ENCODE peak calls at places on chromosomes 12 and 14, in nine cellular contexts. One of them, this sample, is unnamed.

GRCh38 chr14:33150662-33151061 is 212.0 kb downstream of the NPAS3 start:
- DNase-seq in GM12865: no peak
- DNase-seq in fibroblast of the aortic adventitia: no peak
- DNase-seq in SK-N-SH: no peak
- DNase-seq in fibroblast of villous mesenchyme: no peak
- DNase-seq in hepatocyte: no peak
- DNase-seq in AG04449: no peak
- DNase-seq in AG10803: no peak
- DNase-seq in left ventricle myocardium inferior: no peak
- DNase-seq in this sample: no peak

GRCh38 chr14:64671591-64671990 is 32.6 kb upstream of the PLEKHG3 start:
- DNase-seq in GM12865: peak
- DNase-seq in fibroblast of the aortic adventitia: peak
- DNase-seq in SK-N-SH: peak
- DNase-seq in fibroblast of villous mesenchyme: peak
- DNase-seq in hepatocyte: peak
- DNase-seq in AG04449: no peak
- DNase-seq in AG10803: peak
- DNase-seq in left ventricle myocardium inferior: no peak
- DNase-seq in this sample: peak

GRCh38 chr12:1369460-1369859 is 224.9 kb downstream of the FBXL14 start:
- DNase-seq in GM12865: no peak
- DNase-seq in fibroblast of the aortic adventitia: no peak
- DNase-seq in SK-N-SH: no peak
- DNase-seq in fibroblast of villous mesenchyme: no peak
- DNase-seq in hepatocyte: no peak
- DNase-seq in AG04449: no peak
- DNase-seq in AG10803: no peak
- DNase-seq in left ventricle myocardium inferior: no peak
- DNase-seq in this sample: no peak

GRCh38 chr14:90291699-90292098 is 35.3 kb downstream of the PSMC1 start:
- DNase-seq in GM12865: no peak
- DNase-seq in fibroblast of the aortic adventitia: no peak
- DNase-seq in SK-N-SH: no peak
- DNase-seq in fibroblast of villous mesenchyme: no peak
- DNase-seq in hepatocyte: no peak
- DNase-seq in AG04449: no peak
- DNase-seq in AG10803: no peak
- DNase-seq in left ventricle myocardium inferior: no peak
- DNase-seq in this sample: no peak

GRCh38 chr12:12032260-12032761 is 38.4 kb upstream of the BCL2L14 start:
- DNase-seq in GM12865: peak
- DNase-seq in fibroblast of the aortic adventitia: no peak
- DNase-seq in SK-N-SH: no peak
- DNase-seq in fibroblast of villous mesenchyme: no peak
- DNase-seq in hepatocyte: no peak
- DNase-seq in AG04449: no peak
- DNase-seq in AG10803: no peak
- DNase-seq in left ventricle myocardium inferior: no peak
- DNase-seq in this sample: no peak

GRCh38 chr12:104448475-104448874 is 8.3 kb upstream of the CHST11 start:
- DNase-seq in GM12865: no peak
- DNase-seq in fibroblast of the aortic adventitia: no peak
- DNase-seq in SK-N-SH: no peak
- DNase-seq in fibroblast of villous mesenchyme: no peak
- DNase-seq in hepatocyte: no peak
- DNase-seq in AG04449: no peak
- DNase-seq in AG10803: no peak
- DNase-seq in left ventricle myocardium inferior: no peak
- DNase-seq in this sample: no peak

GRCh38 chr12:64450711-64451486 is 1.0 kb upstream of the TBK1 start:
- DNase-seq in GM12865: peak
- DNase-seq in fibroblast of the aortic adventitia: peak
- DNase-seq in SK-N-SH: peak
- DNase-seq in fibroblast of villous mesenchyme: peak
- DNase-seq in hepatocyte: peak
- DNase-seq in AG04449: no peak
- DNase-seq in AG10803: peak
- DNase-seq in left ventricle myocardium inferior: no peak
- DNase-seq in this sample: peak

GRCh38 chr14:19754172-19754571 is 10.8 kb downstream of the OR4Q3 start:
- DNase-seq in GM12865: no peak
- DNase-seq in fibroblast of the aortic adventitia: no peak
- DNase-seq in SK-N-SH: no peak
- DNase-seq in fibroblast of villous mesenchyme: no peak
- DNase-seq in hepatocyte: no peak
- DNase-seq in AG04449: no peak
- DNase-seq in AG10803: no peak
- DNase-seq in left ventricle myocardium inferior: no peak
- DNase-seq in this sample: no peak

GRCh38 chr14:92887157-92887556 is 35.8 kb upstream of the CHGA start:
- DNase-seq in GM12865: no peak
- DNase-seq in fibroblast of the aortic adventitia: no peak
- DNase-seq in SK-N-SH: no peak
- DNase-seq in fibroblast of villous mesenchyme: no peak
- DNase-seq in hepatocyte: no peak
- DNase-seq in AG04449: no peak
- DNase-seq in AG10803: no peak
- DNase-seq in left ventricle myocardium inferior: no peak
- DNase-seq in this sample: no peak

GRCh38 chr12:115404761-115405470 is 720.9 kb upstream of the TBX3 start:
- DNase-seq in GM12865: no peak
- DNase-seq in fibroblast of the aortic adventitia: peak
- DNase-seq in SK-N-SH: no peak
- DNase-seq in fibroblast of villous mesenchyme: peak
- DNase-seq in hepatocyte: peak
- DNase-seq in AG04449: peak
- DNase-seq in AG10803: peak
- DNase-seq in left ventricle myocardium inferior: no peak
- DNase-seq in this sample: peak

GRCh38 chr14:72443991-72444431 is 449.9 kb downstream of the DPF3 start:
- DNase-seq in GM12865: peak
- DNase-seq in fibroblast of the aortic adventitia: no peak
- DNase-seq in SK-N-SH: no peak
- DNase-seq in fibroblast of villous mesenchyme: no peak
- DNase-seq in hepatocyte: no peak
- DNase-seq in AG04449: no peak
- DNase-seq in AG10803: no peak
- DNase-seq in left ventricle myocardium inferior: no peak
- DNase-seq in this sample: no peak

GRCh38 chr14:106163316-106163715 is 636.9 kb downstream of the TMEM121 start:
- DNase-seq in GM12865: no peak
- DNase-seq in fibroblast of the aortic adventitia: no peak
- DNase-seq in SK-N-SH: no peak
- DNase-seq in fibroblast of villous mesenchyme: no peak
- DNase-seq in hepatocyte: no peak
- DNase-seq in AG04449: no peak
- DNase-seq in AG10803: no peak
- DNase-seq in left ventricle myocardium inferior: no peak
- DNase-seq in this sample: no peak
- H3K4me3 ChIP-seq in GM12865: no peak
- H3K4me3 ChIP-seq in fibroblast of the aortic adventitia: no peak
- H3K4me3 ChIP-seq in SK-N-SH: no peak
- H3K4me3 ChIP-seq in fibroblast of villous mesenchyme: no peak
- H3K4me3 ChIP-seq in hepatocyte: no peak
- H3K4me3 ChIP-seq in AG04449: no peak
- H3K4me3 ChIP-seq in AG10803: no peak
- H3K4me3 ChIP-seq in left ventricle myocardium inferior: no peak
- H3K4me3 ChIP-seq in this sample: no peak

GRCh38 chr12:20624718-20625117 is 70.4 kb upstream of the SLCO1C1 start:
- DNase-seq in GM12865: no peak
- DNase-seq in fibroblast of the aortic adventitia: peak
- DNase-seq in SK-N-SH: peak
- DNase-seq in fibroblast of villous mesenchyme: peak
- DNase-seq in hepatocyte: peak
- DNase-seq in AG04449: no peak
- DNase-seq in AG10803: peak
- DNase-seq in left ventricle myocardium inferior: no peak
- DNase-seq in this sample: peak
- TF ChIP-seq CTCF in GM12865: no peak
- TF ChIP-seq CTCF in fibroblast of the aortic adventitia: peak
- TF ChIP-seq CTCF in SK-N-SH: peak
- TF ChIP-seq CTCF in fibroblast of villous mesenchyme: peak
- TF ChIP-seq CTCF in hepatocyte: peak
- TF ChIP-seq CTCF in AG04449: peak
- TF ChIP-seq CTCF in AG10803: peak
- TF ChIP-seq CTCF in left ventricle myocardium inferior: peak
- TF ChIP-seq CTCF in this sample: peak

DNA sequence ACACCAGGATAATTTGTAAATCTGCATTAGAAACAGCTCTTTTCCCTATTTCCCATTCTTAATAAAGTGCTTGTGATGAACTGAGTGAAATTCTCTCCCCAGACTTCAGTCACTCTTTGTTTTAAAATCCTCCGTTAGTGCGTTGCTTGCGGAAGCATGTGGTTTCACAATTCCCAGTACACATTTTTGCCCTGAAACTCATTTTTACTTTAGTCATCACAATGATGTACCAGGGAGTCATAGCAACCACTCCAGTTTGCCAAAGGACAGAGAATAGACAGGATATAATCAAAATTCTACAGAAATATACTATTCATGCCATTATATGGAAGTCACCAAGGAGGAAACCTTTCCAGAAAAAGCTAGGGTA is 57.9 kb downstream of the GPR135 start:
- DNase-seq in GM12865: no peak
- DNase-seq in fibroblast of the aortic adventitia: peak
- DNase-seq in SK-N-SH: no peak
- DNase-seq in fibroblast of villous mesenchyme: peak
- DNase-seq in hepatocyte: peak
- DNase-seq in AG04449: peak
- DNase-seq in AG10803: peak
- DNase-seq in left ventricle myocardium inferior: no peak
- DNase-seq in this sample: peak
- H3K4me3 ChIP-seq in GM12865: no peak
- H3K4me3 ChIP-seq in fibroblast of the aortic adventitia: no peak
- H3K4me3 ChIP-seq in SK-N-SH: no peak
- H3K4me3 ChIP-seq in fibroblast of villous mesenchyme: no peak
- H3K4me3 ChIP-seq in hepatocyte: no peak
- H3K4me3 ChIP-seq in AG04449: no peak
- H3K4me3 ChIP-seq in AG10803: no peak
- H3K4me3 ChIP-seq in left ventricle myocardium inferior: peak
- H3K4me3 ChIP-seq in this sample: no peak

GRCh38 chr14:31420013-31420318 is 384 bp downstream of the HEATR5A start:
- DNase-seq in GM12865: peak
- DNase-seq in fibroblast of the aortic adventitia: no peak
- DNase-seq in SK-N-SH: peak
- DNase-seq in fibroblast of villous mesenchyme: no peak
- DNase-seq in hepatocyte: no peak
- DNase-seq in AG04449: no peak
- DNase-seq in AG10803: no peak
- DNase-seq in left ventricle myocardium inferior: peak
- DNase-seq in this sample: no peak

GRCh38 chr14:31418440-31418839 is 1.9 kb downstream of the HEATR5A start:
- DNase-seq in GM12865: no peak
- DNase-seq in fibroblast of the aortic adventitia: no peak
- DNase-seq in SK-N-SH: no peak
- DNase-seq in fibroblast of villous mesenchyme: no peak
- DNase-seq in hepatocyte: no peak
- DNase-seq in AG04449: no peak
- DNase-seq in AG10803: no peak
- DNase-seq in left ventricle myocardium inferior: no peak
- DNase-seq in this sample: no peak

GRCh38 chr14:31421200-31421599 is 850 bp upstream of the HEATR5A start:
- DNase-seq in GM12865: no peak
- DNase-seq in fibroblast of the aortic adventitia: no peak
- DNase-seq in SK-N-SH: no peak
- DNase-seq in fibroblast of villous mesenchyme: no peak
- DNase-seq in hepatocyte: no peak
- DNase-seq in AG04449: no peak
- DNase-seq in AG10803: no peak
- DNase-seq in left ventricle myocardium inferior: no peak
- DNase-seq in this sample: no peak

GRCh38 chr14:31419179-31420012 is 954 bp downstream of the HEATR5A start:
- DNase-seq in GM12865: no peak
- DNase-seq in fibroblast of the aortic adventitia: peak
- DNase-seq in SK-N-SH: no peak
- DNase-seq in fibroblast of villous mesenchyme: peak
- DNase-seq in hepatocyte: peak
- DNase-seq in AG04449: no peak
- DNase-seq in AG10803: peak
- DNase-seq in left ventricle myocardium inferior: no peak
- DNase-seq in this sample: peak

GRCh38 chr14:31420319-31421081 is at the start of gene HEATR5A:
- DNase-seq in GM12865: peak
- DNase-seq in fibroblast of the aortic adventitia: peak
- DNase-seq in SK-N-SH: peak
- DNase-seq in fibroblast of villous mesenchyme: peak
- DNase-seq in hepatocyte: peak
- DNase-seq in AG04449: peak
- DNase-seq in AG10803: peak
- DNase-seq in left ventricle myocardium inferior: peak
- DNase-seq in this sample: peak
- TF ChIP-seq CTCF in GM12865: peak
- TF ChIP-seq CTCF in fibroblast of the aortic adventitia: peak
- TF ChIP-seq CTCF in SK-N-SH: peak
- TF ChIP-seq CTCF in fibroblast of villous mesenchyme: peak
- TF ChIP-seq CTCF in hepatocyte: peak
- TF ChIP-seq CTCF in AG04449: peak
- TF ChIP-seq CTCF in AG10803: peak
- TF ChIP-seq CTCF in left ventricle myocardium inferior: peak
- TF ChIP-seq CTCF in this sample: no peak

GRCh38 chr12:8031872-8032241 is 659 bp upstream of the FOXJ2 start:
- DNase-seq in GM12865: no peak
- DNase-seq in fibroblast of the aortic adventitia: no peak
- DNase-seq in SK-N-SH: no peak
- DNase-seq in fibroblast of villous mesenchyme: peak
- DNase-seq in hepatocyte: no peak
- DNase-seq in AG04449: no peak
- DNase-seq in AG10803: peak
- DNase-seq in left ventricle myocardium inferior: no peak
- DNase-seq in this sample: peak
- H3K4me3 ChIP-seq in GM12865: peak
- H3K4me3 ChIP-seq in fibroblast of the aortic adventitia: peak
- H3K4me3 ChIP-seq in SK-N-SH: peak
- H3K4me3 ChIP-seq in fibroblast of villous mesenchyme: peak
- H3K4me3 ChIP-seq in hepatocyte: peak
- H3K4me3 ChIP-seq in AG04449: peak
- H3K4me3 ChIP-seq in AG10803: peak
- H3K4me3 ChIP-seq in left ventricle myocardium inferior: peak
- H3K4me3 ChIP-seq in this sample: peak

DNA sequence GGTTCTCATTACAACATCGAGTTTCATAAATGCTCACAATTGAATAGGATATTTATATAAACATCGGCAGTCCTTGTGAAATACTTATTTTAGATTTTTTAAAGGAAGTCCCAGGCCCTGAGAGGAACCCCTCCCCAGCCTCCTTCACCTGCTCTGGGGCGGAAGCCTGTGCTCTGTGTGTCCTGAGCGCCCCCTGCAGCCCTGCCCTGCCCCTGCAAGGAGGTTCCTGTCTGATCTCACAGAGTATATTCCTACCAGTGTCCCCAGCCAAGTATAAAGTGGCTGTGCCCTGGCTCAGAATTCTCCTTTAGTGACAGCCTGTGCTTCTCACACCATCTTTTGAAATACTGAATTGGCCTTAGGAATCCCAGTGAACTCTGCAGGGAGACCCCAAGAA is 659.5 kb downstream of the TMEM121 start:
- DNase-seq in GM12865: peak
- DNase-seq in fibroblast of the aortic adventitia: no peak
- DNase-seq in SK-N-SH: no peak
- DNase-seq in fibroblast of villous mesenchyme: no peak
- DNase-seq in hepatocyte: no peak
- DNase-seq in AG04449: no peak
- DNase-seq in AG10803: no peak
- DNase-seq in left ventricle myocardium inferior: no peak
- DNase-seq in this sample: no peak
- TF ChIP-seq CTCF in GM12865: peak
- TF ChIP-seq CTCF in fibroblast of the aortic adventitia: no peak
- TF ChIP-seq CTCF in SK-N-SH: peak
- TF ChIP-seq CTCF in fibroblast of villous mesenchyme: no peak
- TF ChIP-seq CTCF in hepatocyte: no peak
- TF ChIP-seq CTCF in AG04449: no peak
- TF ChIP-seq CTCF in AG10803: no peak
- TF ChIP-seq CTCF in left ventricle myocardium inferior: no peak
- TF ChIP-seq CTCF in this sample: no peak